ENCODE peak calls at places on chromosomes 6 and 20, in five cellular contexts. U is NCI-H2081; H is breast epithelium; Q is stimulated activated CD8-positive, alpha-beta memory T cell treated with anti-CD3 and anti-CD28 coated beads, Interleukin-15, amount 100 ng/mL, for 1 hour; W is PC-3. E is an unnamed sample.

GRCh38 chr20:2238601-2239000 is 57.2 kb upstream of the TGM3 start:
- DNase-seq in Q (no peak), H (no peak), W (no peak), U (no peak), E (no peak)

GRCh38 chr20:43191946-43192847 is 2.5 kb upstream of the PTPRT start:
- DNase-seq in H (no peak), Q (no peak), U (no peak), W (peak), E (peak)

GRCh38 chr6:44000164-44000842 is 126.9 kb downstream of the MRPL14 start:
- DNase-seq in Q (no peak), U (peak), H (no peak), W (no peak), E (no peak)

GRCh38 chr6:108005961-108006360 is 48.0 kb upstream of the SEC63 start:
- DNase-seq in H (no peak), W (no peak), U (no peak), Q (no peak), E (no peak)

GRCh38 chr6:71238351-71238750 is 50.3 kb upstream of the OGFRL1 start:
- DNase-seq in H (no peak), U (no peak), Q (no peak), W (no peak), E (no peak)

GRCh38 chr6:137223370-137224131 is 4.4 kb upstream of the IFNGR1 start:
- DNase-seq in H (no peak), W (peak), Q (no peak), U (no peak), E (no peak)

GRCh38 chr6:15363523-15364400 is 117.9 kb downstream of the JARID2 start:
- DNase-seq in Q (no peak), H (no peak), U (no peak), W (no peak), E (no peak)

GRCh38 chr6:95576621-95577316 is 566 bp upstream of the MANEA start:
- DNase-seq in W (no peak), Q (no peak), H (no peak), U (peak), E (no peak)

GRCh38 chr6:168905451-168906090 is 348.1 kb downstream of the THBS2 start:
- DNase-seq in U (no peak), H (no peak), W (no peak), Q (no peak), E (no peak)

GRCh38 chr6:83462524-83462923 is 31.7 kb upstream of the ME1 start:
- DNase-seq in W (no peak), Q (no peak), U (no peak), H (no peak), E (no peak)

GRCh38 chr6:26183581-26184408 is 96.6 kb downstream of the HFE start:
- DNase-seq in H (no peak), W (no peak), U (no peak), Q (no peak), E (no peak)

GRCh38 chr20:37522258-37523011 is 1.4 kb downstream of the NNAT start:
- DNase-seq in U (no peak), H (no peak), Q (no peak), W (no peak), E (no peak)

GRCh38 chr6:33725891-33726673 is 14.6 kb upstream of the UQCC2 start:
- DNase-seq in W (no peak), U (no peak), H (no peak), Q (no peak), E (no peak)

GRCh38 chr6:108944058-108944457 is 95.8 kb downstream of the ARMC2 start:
- DNase-seq in W (no peak), Q (no peak), U (no peak), H (no peak), E (no peak)

GRCh38 chr20:63497946-63498935 is 642 bp downstream of the EEF1A2 start:
- DNase-seq in U (no peak), Q (no peak), W (peak), H (no peak), E (no peak)

GRCh38 chr20:652611-653109 is 340 bp downstream of the SRXN1 start:
- DNase-seq in W (peak), U (peak), Q (no peak), H (no peak), E (no peak)

GRCh38 chr6:144601221-144601620 is 316.1 kb downstream of the UTRN start:
- DNase-seq in W (no peak), Q (no peak), H (no peak), U (no peak), E (no peak)

GRCh38 chr6:98200084-98200483 is 634.3 kb upstream of the POU3F2 start:
- DNase-seq in Q (no peak), H (no peak), W (no peak), U (no peak), E (no peak)

GRCh38 chr6:97215157-97215769 is 67.8 kb downstream of the MMS22L start:
- DNase-seq in H (no peak), U (peak), W (peak), Q (no peak), E (no peak)

GRCh38 chr20:17747431-17747846 is 47.7 kb downstream of the BANF2 start:
- DNase-seq in W (peak), H (no peak), U (no peak), Q (no peak), E (no peak)

GRCh38 chr6:106745824-106746610 is 116.6 kb downstream of the QRSL1 start:
- DNase-seq in W (peak), H (no peak), Q (no peak), U (peak), E (no peak)

GRCh38 chr6:25913741-25914140 is 16.8 kb downstream of the SLC17A2 start:
- DNase-seq in U (no peak), Q (no peak), W (no peak), H (no peak), E (no peak)

GRCh38 chr6:29757282-29757681 is 34.0 kb downstream of the HLA-F start:
- DNase-seq in W (no peak), U (no peak), H (no peak), Q (no peak), E (no peak)

GRCh38 chr20:12022121-12022520 is 104.4 kb downstream of the BTBD3 start:
- DNase-seq in H (no peak), Q (no peak), U (no peak), W (no peak), E (no peak)